ENCODE peak calls at places on chromosomes 1 and 21, in four cellular contexts. Q is GM12891, V is H1, U is GM23338. L is an unnamed sample.

GRCh38 chr21:38544681-38545080 is 46.4 kb upstream of the ERG start:
- DNase-seq in Q (no peak), V (no peak), U (no peak), L (no peak)

GRCh38 chr21:40696246-40696645 is 150.7 kb downstream of the DSCAM start:
- DNase-seq in Q (no peak), V (no peak), U (no peak), L (no peak)

GRCh38 chr1:85406887-85407593 is 57.9 kb downstream of the DDAH1 start:
- DNase-seq in Q (no peak), V (no peak), U (no peak), L (no peak)

GRCh38 chr1:211587123-211587522 is 8.2 kb upstream of the SLC30A1 start:
- DNase-seq in Q (no peak), V (no peak), U (no peak), L (no peak)

GRCh38 chr1:153945795-153946621 is 510 bp downstream of the DENND4B start:
- DNase-seq in Q (peak; percentile 93), V (peak; percentile 77), U (peak; percentile 62), L (peak; percentile 96)

GRCh38 chr21:20790113-20790512 is 208.1 kb upstream of the NCAM2 start:
- DNase-seq in Q (no peak), V (no peak), U (peak; percentile 88), L (no peak)

GRCh38 chr1:91502882-91503184 is 2.2 kb downstream of the CDC7 start:
- DNase-seq in Q (no peak), V (no peak), U (no peak), L (no peak)

GRCh38 chr1:208219659-208220282 is 24.4 kb downstream of the PLXNA2 start:
- DNase-seq in Q (no peak), V (no peak), U (no peak), L (no peak)

GRCh38 chr1:103197266-103197665 is 88.9 kb upstream of the COL11A1 start:
- DNase-seq in Q (no peak), V (no peak), U (no peak), L (no peak)

GRCh38 chr1:90824551-90824950 is 107.4 kb upstream of the BARHL2 start:
- DNase-seq in Q (no peak), V (no peak), U (no peak), L (no peak)

GRCh38 chr1:53449693-53450092 is 9.5 kb upstream of the DMRTB1 start:
- DNase-seq in Q (no peak), V (no peak), U (no peak), L (no peak)

GRCh38 chr1:228037401-228038386 is 30.9 kb downstream of the WNT3A start:
- DNase-seq in Q (peak; percentile 64), V (peak; percentile 62), U (peak; percentile 59), L (no peak)

GRCh38 chr21:34320006-34320405 is 43.8 kb upstream of the KCNE2 start:
- DNase-seq in Q (no peak), V (no peak), U (no peak), L (no peak)

GRCh38 chr1:202806845-202807366 is 1.3 kb downstream of the KDM5B start:
- DNase-seq in Q (no peak), V (peak; percentile 59), U (peak; percentile 46), L (no peak)

DNA sequence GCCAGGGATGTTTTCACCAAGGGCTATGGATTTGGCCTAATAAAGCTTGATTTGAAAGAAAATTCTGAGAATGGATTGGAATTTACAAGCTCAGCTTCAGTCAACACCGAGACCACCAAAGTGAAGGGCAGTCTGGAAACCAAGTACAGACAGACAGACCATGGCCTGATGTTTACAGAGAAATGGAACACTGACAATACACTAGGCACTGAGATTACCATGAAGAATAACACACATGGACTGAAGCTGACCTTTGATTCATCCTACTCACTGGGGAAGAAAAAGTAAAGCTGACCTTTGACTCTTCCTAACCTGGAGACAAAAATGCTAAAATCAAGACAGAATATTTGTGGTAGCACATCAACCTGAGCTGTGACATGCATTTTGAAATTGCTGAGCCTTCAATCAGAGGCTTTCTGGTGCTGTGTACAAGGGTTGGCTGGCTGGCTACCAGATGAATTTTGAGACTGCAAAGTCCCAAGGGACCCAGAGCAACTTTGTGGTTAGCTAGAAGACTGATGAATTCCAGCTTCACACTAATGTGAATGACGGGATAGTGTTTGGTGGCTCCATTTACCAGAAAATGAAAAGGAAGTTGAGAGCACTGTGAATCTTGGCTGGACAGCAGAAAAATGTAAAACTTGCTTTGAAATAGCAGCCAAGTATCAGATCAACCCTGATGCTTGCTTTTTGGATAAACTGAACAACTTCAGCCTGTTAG is 190.4 kb upstream of the KCTD3 start:
- DNase-seq in Q (no peak), V (no peak), U (no peak), L (no peak)
- TF ChIP-seq POLR2AphosphoS5 in Q (no peak), V (no peak), U (no peak), L (no peak)

DNA sequence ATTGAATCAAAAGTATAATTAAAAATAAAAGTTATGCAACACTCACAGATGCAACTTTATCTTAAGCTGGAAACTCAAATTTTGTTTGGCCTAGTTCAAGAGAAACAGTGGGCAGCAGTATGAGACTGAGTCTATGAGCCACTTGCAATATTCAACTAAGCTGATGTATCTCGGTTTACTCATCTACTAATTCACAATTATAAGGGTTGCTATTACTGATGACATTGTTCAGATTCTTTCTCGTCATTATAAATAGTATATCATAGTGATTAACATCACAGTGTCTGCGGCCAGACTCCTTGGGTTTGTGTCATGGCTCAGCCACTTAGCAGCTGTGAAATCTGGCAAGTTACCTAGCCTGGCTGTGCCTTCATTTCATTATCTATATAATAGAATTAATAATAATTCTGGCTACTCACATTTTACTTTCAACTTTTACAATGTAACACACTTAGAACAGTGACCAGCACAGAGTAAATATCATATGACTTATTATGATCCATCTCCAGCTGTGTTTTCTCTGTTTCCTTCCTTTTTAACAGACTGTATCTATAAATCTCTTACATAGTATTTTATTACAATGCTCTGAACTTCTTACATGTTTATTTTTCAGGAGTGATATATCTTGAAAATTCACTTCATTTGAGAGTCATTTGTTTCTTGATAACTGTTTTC is 194.3 kb upstream of the RGS18 start:
- DNase-seq in Q (no peak), V (no peak), U (no peak), L (no peak)
- TF ChIP-seq POLR2AphosphoS5 in Q (no peak), V (no peak), U (no peak), L (no peak)

GRCh38 chr1:117734403-117734802 is 128.6 kb downstream of the TENT5C start:
- DNase-seq in Q (no peak), V (no peak), U (no peak), L (no peak)
- TF ChIP-seq POLR2AphosphoS5 in Q (no peak), V (no peak), U (no peak), L (no peak)

GRCh38 chr1:41514381-41514780 is 29.9 kb upstream of the EDN2 start:
- DNase-seq in Q (no peak), V (no peak), U (no peak), L (no peak)
- TF ChIP-seq POLR2AphosphoS5 in Q (no peak), V (no peak), U (no peak), L (no peak)

GRCh38 chr1:222814536-222815366 is at the start of gene DISP1:
- DNase-seq in Q (peak; percentile 79), V (peak; percentile 82), U (peak; percentile 88), L (no peak)
- TF ChIP-seq POLR2AphosphoS5 in Q (no peak), V (peak; percentile 51), U (peak; percentile 76), L (peak; percentile 84)

GRCh38 chr1:31152181-31152768 is 86.8 kb upstream of the PUM1 start:
- DNase-seq in Q (no peak), V (no peak), U (no peak), L (no peak)
- TF ChIP-seq POLR2AphosphoS5 in Q (no peak), V (no peak), U (no peak), L (no peak)

GRCh38 chr1:94355485-94355980 is 62.7 kb upstream of the ABCD3 start:
- DNase-seq in Q (no peak), V (no peak), U (no peak), L (peak; percentile 82)
- TF ChIP-seq POLR2AphosphoS5 in Q (no peak), V (no peak), U (no peak), L (no peak)

DNA sequence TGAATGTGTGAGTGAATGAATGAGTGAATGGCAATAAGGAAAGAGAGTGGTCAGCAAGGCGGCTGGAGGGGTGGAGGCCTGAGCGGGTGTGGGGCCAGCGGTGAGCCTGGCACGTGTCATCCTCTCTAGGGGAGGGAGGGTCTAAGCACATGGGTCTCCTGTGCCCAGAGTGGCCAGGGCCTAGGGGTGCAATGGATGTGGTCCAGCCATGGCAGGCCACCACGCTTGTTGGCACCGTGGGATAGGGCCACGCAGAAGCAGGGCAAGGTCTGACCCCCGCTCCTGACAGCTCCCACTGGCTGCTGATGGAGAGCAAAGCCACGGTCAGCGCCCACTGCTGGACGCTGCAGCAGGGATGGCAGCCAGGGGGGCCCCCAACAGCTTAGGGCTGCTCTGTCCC is 19.5 kb upstream of the SPSB1 start:
- DNase-seq in Q (no peak), V (no peak), U (no peak), L (no peak)
- TF ChIP-seq POLR2AphosphoS5 in Q (no peak), V (no peak), U (no peak), L (no peak)

DNA sequence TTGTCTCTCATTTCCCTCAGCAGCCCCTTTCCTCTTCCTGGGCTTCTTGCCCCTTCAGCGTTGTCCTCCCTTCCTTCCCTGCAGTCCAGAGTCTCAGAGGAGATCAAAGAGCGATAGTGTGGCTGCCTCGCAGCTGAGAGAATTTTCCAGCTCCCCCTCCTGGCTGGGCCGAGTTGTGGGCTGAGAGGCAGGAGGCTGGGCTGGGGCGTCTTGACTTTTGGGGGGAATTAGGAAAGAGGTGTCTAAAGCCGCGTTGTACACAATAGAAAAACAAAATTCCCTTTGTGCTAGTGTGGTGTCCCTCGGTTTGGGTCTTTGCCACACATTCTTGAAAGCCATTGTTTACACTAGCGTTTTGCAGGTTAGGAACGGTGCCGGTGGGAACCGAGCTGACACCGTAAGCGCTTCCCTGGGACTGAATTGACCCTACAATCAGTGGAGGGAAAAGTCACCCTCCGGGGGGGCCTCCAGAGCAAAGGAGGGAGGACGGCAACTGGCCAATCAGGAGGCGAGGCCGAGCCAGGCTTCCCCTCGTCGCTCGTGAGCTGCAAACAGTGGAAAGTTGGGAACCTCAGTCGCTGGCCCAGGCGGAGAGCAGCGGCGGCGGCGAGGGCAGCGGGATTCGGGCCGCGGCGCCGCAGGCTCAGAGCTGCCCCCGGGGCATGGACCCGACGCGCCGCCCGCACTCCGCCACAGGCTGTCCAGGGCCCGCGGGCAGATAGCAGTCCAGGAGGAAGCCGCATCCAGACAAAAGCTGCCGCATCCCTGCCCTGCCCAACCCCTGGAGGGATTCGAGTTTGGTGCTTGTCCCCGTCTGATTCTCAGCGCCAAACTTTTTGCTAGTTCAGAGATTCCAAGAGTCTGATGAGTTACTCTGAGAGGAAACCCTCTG is at the start of gene HMCN1:
- DNase-seq in Q (no peak), V (peak; percentile 84), U (peak; percentile 89), L (no peak)
- TF ChIP-seq POLR2AphosphoS5 in Q (no peak), V (peak; percentile 50), U (peak; percentile 68), L (peak; percentile 86)

GRCh38 chr1:209692745-209693504 is 11.7 kb upstream of the HSD11B1 start:
- DNase-seq in Q (no peak), V (peak; percentile 82), U (peak; percentile 91), L (no peak)
- TF ChIP-seq POLR2AphosphoS5 in Q (no peak), V (no peak), U (no peak), L (no peak)